ENCODE peak calls at places on chromosomes 5 and 9, in nine cellular contexts. B is cardiac muscle cell; E is CD4-positive, CD25-positive, alpha-beta regulatory T cell; U is adrenal gland; J is right atrium auricular region; P is GM23338; Q is dorsolateral prefrontal cortex; L is endodermal cell; T is Karpas-422. V is an unnamed sample.

GRCh38 chr9:134433909-134434895 is 107.9 kb downstream of the RXRA start:
- DNase-seq in Q (no peak), L (no peak), B (no peak), T (no peak), E (no peak), J (no peak), U (no peak), P (no peak), V (no peak)

GRCh38 chr9:128523199-128523925 is 18.8 kb downstream of the GLE1 start:
- DNase-seq in Q (peak; percentile 47), J (no peak), B (no peak), T (no peak), P (peak; percentile 26), E (no peak), U (peak; percentile 29), L (peak; percentile 57), V (peak; percentile 73)

GRCh38 chr5:432201-432927 is 10.6 kb upstream of the EXOC3 start:
- DNase-seq in B (no peak), P (no peak), T (no peak), Q (no peak), E (no peak), J (no peak), U (no peak), L (peak; percentile 37), V (no peak)

GRCh38 chr5:59418766-59419165 is 474.8 kb downstream of the PDE4D start:
- DNase-seq in U (no peak), J (no peak), Q (no peak), T (no peak), P (no peak), E (no peak), L (no peak), B (no peak), V (no peak)

GRCh38 chr5:10452768-10453331 is 11.2 kb downstream of the ROPN1L start:
- DNase-seq in P (peak; percentile 87), L (peak; percentile 82), Q (no peak), J (no peak), U (no peak), T (peak; percentile 87), B (peak; percentile 77), E (peak; percentile 87), V (peak; percentile 78)

GRCh38 chr5:71576241-71576640 is 10.9 kb upstream of the MCCC2 start:
- DNase-seq in B (no peak), L (no peak), P (no peak), J (no peak), T (no peak), Q (no peak), E (no peak), U (no peak), V (no peak)

GRCh38 chr5:2096827-2097226 is 214.1 kb upstream of the IRX4 start:
- DNase-seq in P (no peak), J (no peak), L (no peak), T (no peak), B (no peak), U (no peak), E (no peak), Q (no peak), V (no peak)

GRCh38 chr5:32193591-32193990 is 19.5 kb upstream of the GOLPH3 start:
- DNase-seq in T (peak; percentile 76), L (no peak), J (peak; percentile 91), P (no peak), Q (no peak), E (no peak), U (peak; percentile 91), B (no peak), V (peak; percentile 61)

GRCh38 chr9:92807757-92808725 is 43.4 kb upstream of the BICD2 start:
- DNase-seq in P (peak; percentile 57), U (no peak), B (peak; percentile 1), E (peak; percentile 50), L (peak; percentile 71), T (no peak), J (no peak), Q (no peak), V (no peak)

GRCh38 chr5:150590979-150591411 is 49.5 kb upstream of the SYNPO start:
- DNase-seq in Q (no peak), L (peak; percentile 64), T (peak; percentile 63), B (no peak), J (no peak), P (peak; percentile 54), E (no peak), U (no peak), V (no peak)

GRCh38 chr5:155082401-155082800 is 68.8 kb downstream of the KIF4B start:
- DNase-seq in L (no peak), Q (no peak), U (no peak), P (no peak), J (no peak), E (no peak), T (no peak), B (no peak), V (peak; percentile 14)

GRCh38 chr9:13113201-13113600 is 166.3 kb downstream of the MPDZ start:
- DNase-seq in L (no peak), T (no peak), E (no peak), U (no peak), P (no peak), Q (no peak), J (no peak), B (no peak), V (no peak)

GRCh38 chr5:180083529-180084060 is 12.0 kb upstream of the RNF130 start:
- DNase-seq in P (no peak), L (peak; percentile 61), T (no peak), Q (no peak), B (no peak), E (no peak), J (peak; percentile 28), U (no peak), V (no peak)

GRCh38 chr9:33287087-33287490 is 3.2 kb upstream of the NFX1 start:
- DNase-seq in Q (no peak), P (peak; percentile 85), E (peak; percentile 84), L (peak; percentile 73), T (peak; percentile 91), U (peak; percentile 70), J (no peak), B (peak; percentile 64), V (peak; percentile 82)

GRCh38 chr5:147509710-147510651 is at the start of gene DPYSL3:
- DNase-seq in U (peak; percentile 36), J (peak; percentile 81), Q (peak; percentile 25), P (peak; percentile 90), B (peak; percentile 86), E (no peak), T (no peak), L (peak; percentile 93), V (peak; percentile 78)

GRCh38 chr9:80811662-80812061 is 877.7 kb downstream of the TLE1 start:
- DNase-seq in P (no peak), B (peak; percentile 12), U (no peak), J (no peak), Q (no peak), E (no peak), T (no peak), L (no peak), V (no peak)

GRCh38 chr5:83974151-83974822 is 253.6 kb upstream of the HAPLN1 start:
- DNase-seq in E (no peak), T (no peak), B (peak; percentile 16), P (peak; percentile 60), Q (no peak), U (no peak), J (no peak), L (peak; percentile 51), V (no peak)

GRCh38 chr5:148569948-148570347 is 84.4 kb downstream of the HTR4 start:
- DNase-seq in L (no peak), E (no peak), T (no peak), P (no peak), Q (no peak), B (no peak), J (no peak), U (no peak), V (no peak)

GRCh38 chr5:95859327-95860060 is 37.0 kb upstream of the GLRX start:
- DNase-seq in Q (no peak), E (no peak), B (no peak), L (no peak), T (no peak), U (peak; percentile 46), J (no peak), P (no peak), V (no peak)
- H3K27ac ChIP-seq in Q (peak overlapping the region; percentile 79), E (no peak overlapping the region), B (peak overlapping the region; percentile 46), L (peak overlapping the region; percentile 82), T (no peak overlapping the region), U (peak overlapping the region; percentile 76), J (peak overlapping the region; percentile 95), P (no peak overlapping the region), V (no peak overlapping the region)

DNA sequence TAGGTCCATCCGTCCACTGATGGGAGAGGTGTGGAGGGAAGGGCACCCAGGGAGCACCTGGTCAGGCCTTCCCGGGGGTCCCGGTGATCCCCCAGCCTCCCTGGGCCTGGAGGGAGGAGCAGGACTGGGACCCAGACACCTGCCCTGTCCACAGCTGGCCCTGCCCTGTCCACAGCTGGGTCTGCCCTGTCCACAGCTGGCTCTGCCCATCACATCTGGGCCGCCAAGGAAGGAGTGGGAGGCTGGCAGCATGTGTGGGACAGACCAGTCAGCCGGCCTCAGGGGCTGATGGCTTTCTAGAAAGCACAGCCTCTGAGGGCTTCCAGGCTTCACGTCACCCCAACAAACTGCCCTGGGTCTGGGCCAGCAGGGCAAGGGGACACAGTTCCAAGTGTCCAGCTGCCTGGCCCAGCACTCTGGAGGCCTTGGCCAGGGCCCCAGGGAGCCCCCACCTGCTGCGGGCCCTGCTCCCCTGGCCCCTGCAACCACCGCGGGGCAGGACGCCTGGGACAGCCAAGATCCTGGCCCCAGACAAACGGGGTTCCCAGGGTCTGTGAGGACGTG is 12.2 kb downstream of the DNLZ start:
- DNase-seq in U (no peak), J (no peak), P (no peak), B (no peak), T (no peak), E (no peak), Q (no peak), L (no peak), V (no peak)
- H3K4me3 ChIP-seq in U (no peak overlapping the region), J (no peak overlapping the region), P (no peak overlapping the region), B (no peak overlapping the region), T (no peak overlapping the region), E (no peak overlapping the region), Q (no peak overlapping the region), L (no peak overlapping the region), V (no peak overlapping the region)

DNA sequence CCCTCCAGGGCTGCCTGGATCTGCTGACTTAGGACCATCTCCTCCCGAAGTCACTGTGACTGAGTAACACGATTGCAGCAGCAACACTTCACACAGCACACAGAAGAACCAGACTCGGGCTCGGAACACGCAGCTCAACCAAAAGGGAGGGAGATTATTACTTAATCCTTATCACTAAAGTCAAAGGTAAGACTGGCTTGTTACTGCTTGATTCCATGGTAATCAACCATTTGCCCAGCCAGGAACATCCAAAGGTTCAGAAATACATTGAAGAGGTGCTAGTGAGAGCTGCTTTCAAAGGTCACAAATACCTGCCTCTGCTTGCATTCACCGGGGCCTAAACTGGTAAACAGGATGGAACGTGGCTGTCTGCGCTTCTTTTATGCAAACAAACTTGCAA is 7.7 kb downstream of the FBP1 start:
- DNase-seq in J (no peak), E (no peak), P (no peak), L (peak; percentile 47), U (no peak), B (no peak), T (no peak), Q (no peak), V (no peak)
- H3K27ac ChIP-seq in J (no peak overlapping the region), E (no peak overlapping the region), P (no peak overlapping the region), L (no peak overlapping the region), U (no peak overlapping the region), B (no peak overlapping the region), T (no peak overlapping the region), Q (no peak overlapping the region), V (no peak overlapping the region)

DNA sequence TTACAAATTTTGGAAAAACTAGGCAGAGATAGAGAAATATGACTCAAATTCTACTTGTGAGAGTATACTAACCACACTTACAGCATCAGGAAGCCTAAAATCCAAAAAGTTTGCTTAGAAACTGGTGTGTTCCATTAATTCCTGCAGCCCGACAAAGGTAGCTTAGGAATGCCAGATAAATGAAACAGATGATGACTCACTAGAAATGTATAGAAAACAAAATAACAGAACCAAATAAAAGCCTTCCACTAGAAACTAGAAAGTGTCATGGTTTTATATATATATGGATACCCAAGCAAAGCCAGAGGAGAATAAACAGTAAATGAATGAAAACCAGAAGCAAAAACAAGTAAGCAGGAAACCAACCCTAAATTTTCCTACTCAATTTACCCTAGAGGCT is 272.2 kb upstream of the PRDM9 start:
- DNase-seq in P (peak; percentile 9), L (no peak), J (no peak), Q (no peak), T (no peak), B (no peak), E (no peak), U (no peak), V (no peak)
- H3K4me3 ChIP-seq in P (no peak overlapping the region), L (no peak overlapping the region), J (no peak overlapping the region), Q (no peak overlapping the region), T (no peak overlapping the region), B (no peak overlapping the region), E (no peak overlapping the region), U (no peak overlapping the region), V (no peak overlapping the region)